ENCODE peak calls at places on chromosome 5, in five cellular contexts. L is transverse colon, N is tibial nerve, Y is A549, O is ovary. K is an unnamed sample.

GRCh38 chr5:148403344-148403743 is 19.6 kb downstream of the FBXO38 start:
- DNase-seq in N (no peak), O (no peak), Y (no peak), L (no peak), K (no peak)

GRCh38 chr5:106827061-106827460 is 843.7 kb downstream of the EFNA5 start:
- DNase-seq in Y (peak; percentile 5), L (no peak), N (no peak), O (no peak), K (no peak)

GRCh38 chr5:81819556-81820314 is 68.8 kb upstream of the SSBP2 start:
- DNase-seq in L (no peak), Y (peak; percentile 40), O (no peak), N (no peak), K (no peak)

GRCh38 chr5:151072234-151073025 is 8.4 kb downstream of the TNIP1 start:
- DNase-seq in L (no peak), O (no peak), Y (peak; percentile 79), N (no peak), K (no peak)

GRCh38 chr5:126370796-126371718 is 52.2 kb upstream of the GRAMD2B start:
- DNase-seq in N (no peak), O (no peak), Y (peak; percentile 21), L (peak; percentile 58), K (no peak)

GRCh38 chr5:52822437-52822836 is 34.7 kb downstream of the ITGA1 start:
- DNase-seq in L (no peak), N (peak; percentile 31), Y (no peak), O (peak; percentile 26), K (peak; percentile 65)

GRCh38 chr5:169065400-169065799 is 235.5 kb downstream of the SLIT3 start:
- DNase-seq in O (no peak), L (no peak), N (no peak), Y (peak; percentile 53), K (no peak)

GRCh38 chr5:178363501-178364325 is 131.1 kb upstream of the PHYKPL start:
- DNase-seq in Y (no peak), L (no peak), N (no peak), O (no peak), K (peak; percentile 49)

GRCh38 chr5:168332042-168332441 is 40.6 kb downstream of the WWC1 start:
- DNase-seq in Y (no peak), O (no peak), L (no peak), N (no peak), K (no peak)

GRCh38 chr5:91168859-91169258 is 214.3 kb downstream of the ARRDC3 start:
- DNase-seq in Y (no peak), N (no peak), L (no peak), O (no peak), K (no peak)

GRCh38 chr5:149049371-149049781 is 13.5 kb downstream of the SH3TC2 start:
- DNase-seq in N (no peak), Y (no peak), L (no peak), O (no peak), K (no peak)

GRCh38 chr5:133714161-133714915 is 102.0 kb upstream of the FSTL4 start:
- DNase-seq in Y (no peak), N (no peak), O (no peak), L (no peak), K (peak; percentile 43)

GRCh38 chr5:93990504-93991085 is 249.2 kb upstream of the POU5F2 start:
- DNase-seq in Y (no peak), L (peak; percentile 30), N (no peak), O (no peak), K (no peak)

GRCh38 chr5:122909470-122910100 is 64.2 kb downstream of the SNX24 start:
- DNase-seq in N (no peak), L (no peak), O (no peak), Y (no peak), K (no peak)

GRCh38 chr5:178869577-178869976 is 9.8 kb downstream of the ZNF354B start:
- DNase-seq in L (no peak), Y (no peak), N (no peak), O (no peak), K (no peak)

GRCh38 chr5:171094356-171094755 is 214.7 kb upstream of the TLX3 start:
- DNase-seq in Y (no peak), O (no peak), L (no peak), N (no peak), K (no peak)

GRCh38 chr5:148855249-148856008 is 29.0 kb downstream of the ADRB2 start:
- DNase-seq in Y (no peak), O (no peak), L (no peak), N (no peak), K (no peak)

GRCh38 chr5:176844706-176845391 is 34.5 kb downstream of the UNC5A start:
- DNase-seq in N (no peak), Y (no peak), L (no peak), O (no peak), K (no peak)

GRCh38 chr5:36403601-36404311 is 102.1 kb upstream of the RANBP3L start:
- DNase-seq in Y (no peak), N (peak; percentile 79), O (peak; percentile 54), L (no peak), K (peak; percentile 78)

GRCh38 chr5:53087596-53087995 is 22.0 kb downstream of the MOCS2 start:
- DNase-seq in Y (no peak), N (no peak), L (no peak), O (no peak), K (no peak)

GRCh38 chr5:172052454-172053236 is 46.2 kb upstream of the FBXW11 start:
- DNase-seq in Y (no peak), L (peak; percentile 18), O (peak; percentile 29), N (no peak), K (no peak)

GRCh38 chr5:91162534-91163381 is 220.4 kb downstream of the ARRDC3 start:
- DNase-seq in N (peak; percentile 73), Y (peak; percentile 87), L (peak; percentile 79), O (no peak), K (peak; percentile 78)

DNA sequence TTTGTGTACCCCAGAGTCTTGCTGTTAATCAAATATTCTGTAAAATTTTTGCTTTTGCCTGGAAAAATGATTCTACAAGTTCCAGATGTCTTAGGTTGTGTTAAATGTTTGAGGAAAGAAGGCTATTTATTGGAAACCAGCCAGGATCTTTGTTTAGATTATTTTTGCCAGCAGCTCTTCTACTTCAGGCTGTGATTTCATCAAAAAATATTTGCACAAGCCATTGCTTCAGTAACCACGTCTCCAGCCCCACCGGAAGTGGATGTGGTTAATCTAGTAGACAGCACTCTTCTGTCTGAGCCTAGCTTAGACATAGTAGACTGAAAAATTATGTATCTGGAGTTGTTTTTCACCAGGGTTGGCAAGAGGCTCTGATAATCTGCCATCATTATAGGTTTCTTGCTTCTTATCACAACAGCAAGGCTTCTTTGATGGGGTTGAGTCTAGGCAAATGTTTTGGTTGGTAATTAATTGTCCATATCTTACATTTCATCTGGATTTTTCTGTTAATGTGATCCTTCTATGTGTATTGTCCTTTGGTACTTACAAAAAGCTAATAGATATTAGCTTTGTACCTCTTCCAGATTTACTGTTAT is 17.1 kb downstream of the KCTD16 start:
- DNase-seq in L (peak; percentile 69), N (peak; percentile 41), Y (peak; percentile 89), O (no peak), K (no peak)
- TF ChIP-seq EP300 in L (no peak), N (no peak), Y (peak; percentile 66), O (no peak), K (no peak)

GRCh38 chr5:62587737-62588136 is 9.1 kb downstream of the LRRC70 start:
- DNase-seq in Y (no peak), N (no peak), O (no peak), L (no peak), K (no peak)

GRCh38 chr5:62584395-62584794 is 5.8 kb downstream of the LRRC70 start:
- DNase-seq in N (no peak), L (no peak), O (no peak), Y (no peak), K (no peak)

GRCh38 chr5:62588668-62589067 is 10.0 kb downstream of the LRRC70 start:
- DNase-seq in L (no peak), Y (no peak), N (no peak), O (no peak), K (no peak)

GRCh38 chr5:62585306-62585705 is 6.7 kb downstream of the LRRC70 start:
- DNase-seq in Y (no peak), L (no peak), N (no peak), O (no peak), K (no peak)

GRCh38 chr5:62585751-62586150 is 7.1 kb downstream of the LRRC70 start:
- DNase-seq in N (no peak), O (no peak), L (no peak), Y (no peak), K (no peak)
- TF ChIP-seq POLR2A in N (no peak), O (no peak), L (no peak), Y (no peak), K (no peak)

DNA sequence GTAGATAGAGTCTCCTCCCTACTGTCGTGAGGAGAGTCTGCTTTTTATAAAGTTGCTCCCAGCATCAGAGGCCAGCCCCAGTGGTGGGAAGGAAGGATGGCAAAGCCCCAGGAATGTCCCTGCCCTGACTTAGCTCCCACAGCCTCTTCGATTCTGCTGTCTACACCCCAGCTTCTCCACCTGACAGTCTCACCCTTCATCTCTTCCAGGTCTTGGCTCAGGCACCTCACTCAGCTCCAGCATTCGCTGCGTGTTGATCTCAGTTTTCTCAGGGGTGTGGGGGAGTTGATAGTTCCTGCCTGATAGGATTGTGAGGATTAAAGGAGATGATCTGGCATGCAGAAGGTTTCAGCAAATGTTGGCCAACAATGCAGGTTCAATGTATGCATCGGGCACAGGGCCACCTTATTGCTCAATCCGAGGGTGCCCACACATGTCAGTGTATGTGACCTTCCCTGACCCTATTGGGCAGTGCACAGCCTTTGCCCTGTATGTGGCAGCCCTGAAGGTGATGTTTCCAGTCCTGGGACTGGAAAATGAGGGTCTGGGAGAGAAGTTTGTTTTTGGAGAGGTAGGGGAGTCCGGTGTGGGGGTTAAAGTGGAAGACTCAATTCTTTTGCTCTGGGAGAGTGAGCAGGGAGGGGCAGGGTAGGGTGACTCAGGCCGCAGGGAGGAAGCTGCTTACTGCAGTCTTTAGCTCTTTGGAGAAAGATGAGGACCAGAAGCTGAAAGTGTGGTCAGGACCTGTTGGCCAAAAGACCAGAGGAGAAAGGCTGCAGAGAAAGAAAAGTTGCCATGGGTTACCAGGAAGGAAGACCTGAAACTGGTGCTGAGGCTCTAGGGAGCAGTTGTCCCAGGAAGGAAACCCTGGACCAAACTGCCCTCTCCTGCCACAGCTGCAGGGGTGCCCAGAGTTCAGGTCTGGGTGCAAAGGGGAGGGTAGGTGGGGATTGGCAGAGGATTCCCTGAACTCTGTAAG is 153.2 kb downstream of the MACROH2A1 start:
- DNase-seq in L (no peak), O (no peak), N (no peak), Y (peak; percentile 46), K (no peak)
- H3K4me3 ChIP-seq in L (no peak overlapping the region), O (no peak overlapping the region), N (no peak overlapping the region), Y (peak overlapping the region; percentile 10), K (no peak overlapping the region)

GRCh38 chr5:132496631-132497487 is 6.3 kb upstream of the IRF1 start:
- DNase-seq in N (peak; percentile 78), Y (peak; percentile 87), O (peak; percentile 90), L (peak; percentile 95), K (peak; percentile 94)
- TF ChIP-seq EP300 in N (peak; percentile 66), Y (no peak), O (peak; percentile 67), L (peak; percentile 91), K (no peak)